ENCODE peak calls at places on chromosome 5, in nine cellular contexts. D, R, S, H, U, K, G, A and Q are unnamed samples.

GRCh38 chr5:14663734-14664269 is 716 bp upstream of the OTULIN start:
- DNase-seq in K (peak; percentile 41), A (no peak), R (no peak), D (peak; percentile 57), S (no peak), U (no peak), G (no peak), H (no peak), Q (no peak)

GRCh38 chr5:160324885-160325284 is 12.5 kb upstream of the CCNJL start:
- DNase-seq in S (no peak), H (no peak), R (no peak), U (no peak), D (no peak), K (no peak), A (no peak), G (no peak), Q (no peak)

GRCh38 chr5:159331099-159331973 is 1.0 kb upstream of the IL12B start:
- DNase-seq in H (no peak), U (peak; percentile 19), S (peak; percentile 40), D (peak; percentile 87), R (peak; percentile 73), K (peak; percentile 64), A (peak; percentile 53), G (peak; percentile 89), Q (no peak)

GRCh38 chr5:178581621-178582020 is 8.6 kb downstream of the COL23A1 start:
- DNase-seq in D (no peak), G (no peak), A (no peak), U (no peak), K (no peak), S (no peak), R (peak; percentile 12), H (peak; percentile 5), Q (no peak)

GRCh38 chr5:143118222-143118621 is 285.3 kb downstream of the NR3C1 start:
- DNase-seq in S (no peak), H (no peak), K (no peak), U (no peak), R (no peak), G (no peak), D (no peak), A (no peak), Q (no peak)

GRCh38 chr5:55254802-55255201 is 21.4 kb upstream of the CCNO start:
- DNase-seq in R (no peak), S (no peak), D (no peak), A (no peak), U (no peak), G (no peak), H (no peak), K (no peak), Q (no peak)

GRCh38 chr5:98769006-98769255 is 4.5 kb upstream of the RGMB start:
- DNase-seq in G (peak; percentile 83), D (no peak), R (no peak), A (peak; percentile 29), S (peak; percentile 35), K (no peak), H (no peak), U (no peak), Q (no peak)

GRCh38 chr5:32127759-32128158 is 46.4 kb downstream of the GOLPH3 start:
- DNase-seq in G (no peak), D (no peak), S (no peak), U (no peak), A (no peak), R (no peak), H (no peak), K (no peak), Q (no peak)

GRCh38 chr5:172052454-172053236 is 46.2 kb upstream of the FBXW11 start:
- DNase-seq in U (peak; percentile 86), S (peak; percentile 33), H (no peak), R (no peak), D (no peak), G (no peak), A (no peak), K (peak; percentile 96), Q (no peak)

GRCh38 chr5:52837068-52837467 is 49.4 kb downstream of the ITGA1 start:
- DNase-seq in G (peak; percentile 71), U (peak; percentile 73), H (no peak), R (no peak), S (peak; percentile 23), K (peak; percentile 76), D (no peak), A (no peak), Q (peak; percentile 1)

GRCh38 chr5:125181955-125182354 is 435.5 kb upstream of the ZNF608 start:
- DNase-seq in A (no peak), G (no peak), S (no peak), K (no peak), H (no peak), U (no peak), D (no peak), R (no peak), Q (no peak)

GRCh38 chr5:150640311-150641005 is at the start of gene SYNPO:
- DNase-seq in G (peak; percentile 91), S (peak; percentile 61), A (no peak), K (peak; percentile 99), H (peak; percentile 97), R (peak; percentile 95), D (peak; percentile 72), U (peak; percentile 98), Q (no peak)

GRCh38 chr5:8399471-8399870 is 530.5 kb downstream of the MTRR start:
- DNase-seq in H (no peak), R (no peak), U (no peak), K (no peak), D (no peak), G (no peak), A (no peak), S (no peak), Q (no peak)

GRCh38 chr5:55897905-55898304 is 46.7 kb downstream of the IL31RA start:
- DNase-seq in H (peak; percentile 33), D (no peak), U (peak; percentile 62), A (no peak), K (peak; percentile 96), S (no peak), G (peak; percentile 80), R (no peak), Q (no peak)

GRCh38 chr5:95878417-95879323 is 56.1 kb upstream of the GLRX start:
- DNase-seq in A (no peak), H (peak; percentile 49), D (no peak), S (no peak), U (no peak), K (no peak), G (no peak), R (no peak), Q (no peak)

GRCh38 chr5:131926168-131926567 is 19.3 kb downstream of the MEIKIN start:
- DNase-seq in A (no peak), H (no peak), R (no peak), S (no peak), K (no peak), G (no peak), D (no peak), U (no peak), Q (no peak)

GRCh38 chr5:5523066-5523505 is 100.6 kb downstream of the ICE1 start:
- DNase-seq in D (no peak), U (peak; percentile 35), S (no peak), G (no peak), H (no peak), A (no peak), R (no peak), K (no peak), Q (no peak)

GRCh38 chr5:61263561-61264272 is 68.3 kb upstream of the ZSWIM6 start:
- DNase-seq in K (no peak), G (no peak), D (no peak), A (no peak), H (no peak), R (no peak), S (no peak), U (no peak), Q (no peak)

GRCh38 chr5:36723921-36724320 is 117.5 kb downstream of the SLC1A3 start:
- DNase-seq in S (no peak), A (no peak), H (no peak), G (no peak), U (no peak), D (peak; percentile 61), R (no peak), K (no peak), Q (no peak)
- H3K27ac ChIP-seq in S (no peak overlapping the region), A (no peak overlapping the region), H (no peak overlapping the region), G (no peak overlapping the region), U (no peak overlapping the region), D (peak overlapping the region; percentile 28), R (no peak overlapping the region), K (no peak overlapping the region), Q (no peak overlapping the region)

GRCh38 chr5:135851186-135851906 is 16.9 kb downstream of the SLC25A48 start:
- DNase-seq in U (no peak), D (peak; percentile 22), S (peak; percentile 63), G (no peak), A (no peak), R (no peak), K (no peak), H (no peak), Q (no peak)
- H3K27ac ChIP-seq in U (no peak overlapping the region), D (no peak overlapping the region), S (peak overlapping the region; percentile 49), G (no peak overlapping the region), A (no peak overlapping the region), R (no peak overlapping the region), K (no peak overlapping the region), H (no peak overlapping the region), Q (peak overlapping the region; percentile 39)

GRCh38 chr5:38650540-38651275 is 94.3 kb upstream of the LIFR start:
- DNase-seq in U (peak; percentile 20), D (no peak), S (no peak), G (no peak), R (no peak), K (peak; percentile 44), H (peak; percentile 27), A (no peak), Q (no peak)

GRCh38 chr5:38648703-38649291 is 92.4 kb upstream of the LIFR start:
- DNase-seq in R (no peak), S (no peak), G (no peak), A (no peak), D (no peak), K (no peak), H (no peak), U (no peak), Q (no peak)

GRCh38 chr5:38653389-38653788 is 96.9 kb upstream of the LIFR start:
- DNase-seq in U (no peak), R (no peak), G (no peak), K (no peak), D (no peak), S (no peak), A (no peak), H (no peak), Q (no peak)

GRCh38 chr5:38655691-38656090 is 99.2 kb upstream of the LIFR start:
- DNase-seq in H (no peak), K (no peak), S (no peak), A (no peak), D (no peak), G (no peak), U (no peak), R (no peak), Q (no peak)

GRCh38 chr5:38651806-38652205 is 95.4 kb upstream of the LIFR start:
- DNase-seq in U (no peak), D (no peak), S (no peak), H (no peak), K (peak; percentile 50), A (no peak), G (no peak), R (no peak), Q (no peak)
- H3K27ac ChIP-seq in U (no peak overlapping the region), D (no peak overlapping the region), S (no peak overlapping the region), H (no peak overlapping the region), K (no peak overlapping the region), A (no peak overlapping the region), G (no peak overlapping the region), R (no peak overlapping the region), Q (no peak overlapping the region)

GRCh38 chr5:78359831-78360673 is at the start of gene SCAMP1:
- DNase-seq in G (peak; percentile 97), K (peak; percentile 97), S (peak; percentile 85), R (peak; percentile 94), A (peak; percentile 83), U (peak; percentile 92), H (peak; percentile 94), D (peak; percentile 96), Q (peak; percentile 66)
- H3K27ac ChIP-seq in G (no peak within 1 kb of the TSS), K (peak within 1 kb of the TSS; percentile 90), S (peak within 1 kb of the TSS; percentile 90), R (peak within 1 kb of the TSS; percentile 92), A (peak within 1 kb of the TSS; percentile 83), U (peak within 1 kb of the TSS; percentile 89), H (peak within 1 kb of the TSS; percentile 76), D (peak within 1 kb of the TSS; percentile 87), Q (peak within 1 kb of the TSS; percentile 84)